ENCODE peak calls at places on chromosomes 12 and 14, in nine cellular contexts. K is epithelial cell of esophagus, H is lower lobe of right lung, O is tibial nerve, J is HFF-Myc, Y is AG09319, S is HL-60, F is activated B cell treated with CpG ODN at 0.5 μM for 24 hours, W is fibroblast of lung. T is an unnamed sample.

GRCh38 chr12:59252731-59253130 is 332.4 kb upstream of the LRIG3 start:
- DNase-seq in K (no peak), H (no peak), O (no peak), J (no peak), Y (no peak), S (no peak), F (no peak), W (no peak), T (no peak)

GRCh38 chr12:51971679-51972423 is 20.4 kb downstream of the ACVR1B start:
- DNase-seq in K (peak), H (no peak), O (no peak), J (no peak), Y (no peak), S (peak), F (no peak), W (no peak), T (no peak)

GRCh38 chr12:98653866-98654493 is 8.9 kb downstream of the APAF1 start:
- DNase-seq in K (peak), H (no peak), O (no peak), J (peak), Y (peak), S (no peak), F (no peak), W (peak), T (no peak)

GRCh38 chr14:94129758-94130414 is 482 bp upstream of the IFI27L2 start:
- DNase-seq in K (peak), H (no peak), O (peak), J (no peak), Y (no peak), S (no peak), F (no peak), W (peak), T (no peak)

GRCh38 chr12:75661927-75662326 is 150.5 kb upstream of the KRR1 start:
- DNase-seq in K (no peak), H (no peak), O (no peak), J (no peak), Y (no peak), S (no peak), F (no peak), W (peak), T (no peak)

GRCh38 chr12:42631507-42631906 is 42.0 kb upstream of the PRICKLE1 start:
- DNase-seq in K (no peak), H (no peak), O (no peak), J (no peak), Y (no peak), S (peak), F (no peak), W (peak), T (no peak)

GRCh38 chr12:57456145-57456700 is 1.1 kb downstream of the INHBE start:
- DNase-seq in K (peak), H (no peak), O (no peak), J (no peak), Y (no peak), S (no peak), F (peak), W (peak), T (no peak)

GRCh38 chr12:122356192-122356635 is 66.3 kb downstream of the CLIP1 start:
- DNase-seq in K (peak), H (no peak), O (peak), J (peak), Y (peak), S (peak), F (no peak), W (peak), T (peak)

GRCh38 chr14:24875203-24875840 is 174.6 kb downstream of the STXBP6 start:
- DNase-seq in K (no peak), H (no peak), O (no peak), J (no peak), Y (no peak), S (no peak), F (no peak), W (no peak), T (no peak)

GRCh38 chr12:105083041-105083440 is 1.2 kb downstream of the ALDH1L2 start:
- DNase-seq in K (no peak), H (no peak), O (no peak), J (no peak), Y (no peak), S (no peak), F (no peak), W (peak), T (no peak)

GRCh38 chr12:66693901-66694513 is 15.1 kb upstream of the GRIP1 start:
- DNase-seq in K (peak), H (no peak), O (peak), J (peak), Y (peak), S (peak), F (no peak), W (peak), T (no peak)

GRCh38 chr12:63918788-63919300 is 74.3 kb downstream of the SRGAP1 start:
- DNase-seq in K (peak), H (no peak), O (no peak), J (peak), Y (peak), S (no peak), F (no peak), W (peak), T (no peak)

GRCh38 chr12:113005759-113006158 is 27.4 kb downstream of the OAS2 start:
- DNase-seq in K (peak), H (no peak), O (no peak), J (no peak), Y (no peak), S (no peak), F (no peak), W (no peak), T (no peak)

GRCh38 chr12:62915130-62915529 is 19.8 kb downstream of the PPM1H start:
- DNase-seq in K (no peak), H (no peak), O (no peak), J (no peak), Y (no peak), S (no peak), F (no peak), W (no peak), T (no peak)

GRCh38 chr14:33229269-33229924 is 290.7 kb downstream of the NPAS3 start:
- DNase-seq in K (no peak), H (no peak), O (no peak), J (no peak), Y (no peak), S (no peak), F (no peak), W (peak), T (no peak)

GRCh38 chr12:124633269-124633953 is 66.0 kb upstream of the NCOR2 start:
- DNase-seq in K (peak), H (no peak), O (no peak), J (no peak), Y (no peak), S (peak), F (no peak), W (peak), T (no peak)

GRCh38 chr12:32490801-32491200 is 91.4 kb downstream of the FGD4 start:
- DNase-seq in K (no peak), H (no peak), O (no peak), J (no peak), Y (no peak), S (no peak), F (no peak), W (no peak), T (no peak)

GRCh38 chr14:92121207-92121669 is 268 bp downstream of the NDUFB1 start:
- DNase-seq in K (peak), H (peak), O (peak), J (no peak), Y (no peak), S (no peak), F (peak), W (peak), T (no peak)

GRCh38 chr14:41950428-41950827 is 343.8 kb downstream of the LRFN5 start:
- DNase-seq in K (no peak), H (no peak), O (no peak), J (no peak), Y (no peak), S (no peak), F (no peak), W (no peak), T (no peak)

GRCh38 chr12:26810330-26810729 is 22.7 kb downstream of the ITPR2 start:
- DNase-seq in K (peak), H (no peak), O (no peak), J (no peak), Y (no peak), S (no peak), F (no peak), W (peak), T (no peak)

GRCh38 chr14:81767266-81767987 is 233.8 kb upstream of the SEL1L start:
- DNase-seq in K (no peak), H (no peak), O (no peak), J (no peak), Y (no peak), S (no peak), F (no peak), W (no peak), T (no peak)

GRCh38 chr12:115383668-115384067 is 699.7 kb upstream of the TBX3 start:
- DNase-seq in K (peak), H (no peak), O (no peak), J (no peak), Y (no peak), S (no peak), F (no peak), W (peak), T (no peak)

GRCh38 chr14:50064993-50065392 is 51.4 kb downstream of the VCPKMT start:
- DNase-seq in K (peak), H (no peak), O (peak), J (no peak), Y (no peak), S (peak), F (no peak), W (peak), T (peak)

GRCh38 chr12:78759387-78759786 is 105.2 kb upstream of the SYT1 start:
- DNase-seq in K (peak), H (no peak), O (no peak), J (peak), Y (peak), S (no peak), F (no peak), W (peak), T (no peak)

GRCh38 chr14:67050892-67051291 is 138.3 kb upstream of the GARIN2 start:
- DNase-seq in K (no peak), H (no peak), O (no peak), J (no peak), Y (no peak), S (no peak), F (no peak), W (no peak), T (no peak)

GRCh38 chr12:70576341-70577282 is 60.6 kb downstream of the PTPRB start:
- DNase-seq in K (peak), H (no peak), O (no peak), J (peak), Y (peak), S (peak), F (no peak), W (peak), T (no peak)

GRCh38 chr12:130916251-130916911 is 37.3 kb upstream of the ADGRD1 start:
- DNase-seq in K (peak), H (peak), O (peak), J (no peak), Y (no peak), S (peak), F (peak), W (peak), T (no peak)

GRCh38 chr12:93363854-93364297 is 13.8 kb upstream of the NUDT4 start:
- DNase-seq in K (no peak), H (no peak), O (no peak), J (no peak), Y (no peak), S (no peak), F (no peak), W (no peak), T (no peak)

GRCh38 chr12:77720258-77720657 is 110.4 kb upstream of the NAV3 start:
- DNase-seq in K (peak), H (no peak), O (no peak), J (no peak), Y (no peak), S (no peak), F (no peak), W (peak), T (no peak)
- TF ChIP-seq CTCF in K (peak), H (no peak), O (no peak), J (peak), Y (peak), S (no peak), F (no peak), W (peak), T (no peak)

DNA sequence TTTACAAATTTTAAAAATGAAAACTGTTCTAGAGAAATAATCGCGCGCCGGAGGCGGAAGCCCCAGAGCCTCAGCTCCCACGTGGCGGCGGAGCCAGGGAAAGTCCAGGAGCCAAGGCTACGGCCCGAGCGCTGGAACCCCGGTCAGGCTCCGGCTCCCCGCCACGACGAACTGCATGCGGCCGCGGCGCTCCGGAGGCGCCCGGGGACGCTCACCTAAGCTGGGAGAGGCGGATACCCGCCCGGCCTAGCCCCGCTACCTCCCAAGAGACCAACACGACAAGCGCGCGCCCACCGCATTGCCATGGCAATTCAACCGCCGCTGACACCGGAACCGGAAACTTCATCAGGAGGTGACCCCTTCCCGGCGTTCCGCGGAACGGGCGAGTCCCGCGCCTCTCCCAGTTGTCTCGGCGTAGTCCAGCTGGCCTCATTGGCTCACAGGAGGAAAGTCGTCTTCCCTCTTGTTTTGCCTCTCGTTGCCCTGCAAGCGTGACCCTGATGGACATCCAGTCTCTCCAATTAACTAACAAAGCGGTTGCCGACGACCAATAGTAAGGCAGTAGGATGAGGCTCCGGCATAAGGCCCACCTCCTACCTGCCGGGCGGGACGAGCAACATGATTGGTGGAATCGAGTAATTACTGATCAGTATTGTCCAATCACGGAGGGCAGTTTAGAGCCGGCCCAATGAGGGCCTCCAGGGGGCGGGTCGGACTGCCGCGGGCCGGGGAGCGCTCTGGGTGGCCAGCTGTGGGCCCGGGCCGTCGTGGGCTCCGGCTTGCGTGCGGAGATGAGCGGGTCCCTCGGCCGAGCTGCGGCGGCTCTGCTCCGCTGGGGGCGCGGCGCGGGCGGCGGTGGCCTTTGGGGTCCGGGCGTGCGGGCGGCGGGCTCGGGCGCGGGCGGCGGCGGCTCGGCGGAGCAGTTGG is at the start of gene GLRX5:
- DNase-seq in K (peak), H (peak), O (peak), J (peak), Y (peak), S (peak), F (peak), W (peak), T (peak)
- TF ChIP-seq CTCF in K (no peak), H (no peak), O (peak), J (no peak), Y (no peak), S (no peak), F (no peak), W (no peak), T (no peak)

GRCh38 chr14:100656996-100657395 is 69.7 kb upstream of the DLK1 start:
- DNase-seq in K (no peak), H (no peak), O (no peak), J (no peak), Y (no peak), S (no peak), F (no peak), W (no peak), T (no peak)

GRCh38 chr14:100652739-100653138 is 65.5 kb upstream of the BEGAIN start:
- DNase-seq in K (no peak), H (no peak), O (no peak), J (no peak), Y (peak), S (no peak), F (no peak), W (no peak), T (no peak)

GRCh38 chr14:100653409-100653808 is 66.2 kb upstream of the BEGAIN start:
- DNase-seq in K (no peak), H (no peak), O (no peak), J (no peak), Y (no peak), S (no peak), F (no peak), W (no peak), T (no peak)

GRCh38 chr14:100654025-100654813 is 67.0 kb upstream of the BEGAIN start:
- DNase-seq in K (no peak), H (no peak), O (no peak), J (no peak), Y (no peak), S (no peak), F (no peak), W (no peak), T (no peak)

GRCh38 chr14:100654814-100655795 is 67.9 kb upstream of the BEGAIN start:
- DNase-seq in K (peak), H (peak), O (no peak), J (no peak), Y (no peak), S (no peak), F (no peak), W (no peak), T (peak)
- TF ChIP-seq CTCF in K (peak), H (peak), O (peak), J (peak), Y (peak), S (peak), F (no peak), W (peak), T (peak)

GRCh38 chr12:24728826-24729225 is 220.1 kb downstream of the BCAT1 start:
- DNase-seq in K (no peak), H (no peak), O (no peak), J (no peak), Y (no peak), S (no peak), F (no peak), W (no peak), T (no peak)
- TF ChIP-seq CTCF in K (no peak), H (no peak), O (no peak), J (no peak), Y (no peak), S (no peak), F (no peak), W (no peak), T (no peak)

GRCh38 chr12:95358111-95359083 is 115.6 kb upstream of the METAP2 start:
- DNase-seq in K (peak), H (no peak), O (no peak), J (no peak), Y (no peak), S (no peak), F (no peak), W (peak), T (no peak)
- TF ChIP-seq CTCF in K (no peak), H (no peak), O (no peak), J (no peak), Y (no peak), S (no peak), F (no peak), W (no peak), T (no peak)

T was measured in natural killer cell.